ENCODE peak calls at places on chromosomes 1 and 21, in seven cellular contexts. L is mammary epithelial cell; N is CD4-positive, alpha-beta T cell; B is neural progenitor cell; O is body of pancreas; G is foreskin fibroblast; X is kidney epithelial cell. S is an unnamed sample.

GRCh38 chr1:203522237-203522636 is 28.3 kb downstream of the OPTC start:
- DNase-seq in L (no peak), N (no peak), B (peak), O (no peak), G (no peak), X (no peak), S (no peak)

GRCh38 chr1:227898502-227899140 is 49.1 kb downstream of the WNT9A start:
- DNase-seq in L (no peak), N (no peak), B (no peak), O (peak), G (no peak), X (no peak), S (no peak)

GRCh38 chr1:153795934-153796785 is 21.0 kb downstream of the SLC27A3 start:
- DNase-seq in L (no peak), N (no peak), B (no peak), O (peak), G (no peak), X (no peak), S (no peak)

GRCh38 chr1:202349263-202349928 is 897 bp downstream of the PPP1R12B start:
- DNase-seq in L (peak), N (no peak), B (no peak), O (no peak), G (peak), X (no peak), S (peak)

GRCh38 chr1:201536542-201536941 is 2.4 kb upstream of the NAV1 start:
- DNase-seq in L (peak), N (no peak), B (no peak), O (no peak), G (peak), X (no peak), S (peak)

GRCh38 chr1:41670558-41670957 is 186.1 kb upstream of the EDN2 start:
- DNase-seq in L (peak), N (no peak), B (no peak), O (no peak), G (peak), X (no peak), S (peak)

GRCh38 chr1:155776414-155776813 is 80.6 kb downstream of the GON4L start:
- DNase-seq in L (no peak), N (no peak), B (no peak), O (no peak), G (no peak), X (no peak), S (no peak)

GRCh38 chr1:42046772-42047552 is 106.2 kb upstream of the GUCA2B start:
- DNase-seq in L (no peak), N (no peak), B (no peak), O (peak), G (no peak), X (no peak), S (no peak)

GRCh38 chr1:6461538-6462411 is 4.2 kb downstream of the TNFRSF25 start:
- DNase-seq in L (no peak), N (no peak), B (no peak), O (no peak), G (no peak), X (no peak), S (no peak)

GRCh38 chr1:63773815-63774616 is at the start of gene ROR1:
- DNase-seq in L (peak), N (peak), B (peak), O (peak), G (peak), X (peak), S (peak)

GRCh38 chr1:23810818-23811420 is 10.4 kb upstream of the GALE start:
- DNase-seq in L (peak), N (peak), B (peak), O (peak), G (no peak), X (no peak), S (no peak)

GRCh38 chr1:8015809-8016165 is 10.3 kb downstream of the ERRFI1 start:
- DNase-seq in L (no peak), N (no peak), B (no peak), O (no peak), G (no peak), X (no peak), S (no peak)

GRCh38 chr1:53284224-53285020 is 43.4 kb downstream of the LRP8 start:
- DNase-seq in L (no peak), N (no peak), B (no peak), O (no peak), G (no peak), X (no peak), S (no peak)

GRCh38 chr1:29971703-29972102 is 735.4 kb downstream of the PTPRU start:
- DNase-seq in L (no peak), N (no peak), B (no peak), O (no peak), G (no peak), X (no peak), S (no peak)

GRCh38 chr1:118396824-118397530 is 211.9 kb upstream of the SPAG17 start:
- DNase-seq in L (no peak), N (no peak), B (no peak), O (peak), G (no peak), X (no peak), S (no peak)

GRCh38 chr1:162406811-162407210 is 5.1 kb downstream of the SH2D1B start:
- DNase-seq in L (no peak), N (no peak), B (no peak), O (no peak), G (peak), X (no peak), S (no peak)

GRCh38 chr1:3481836-3482589 is 27.5 kb downstream of the ARHGEF16 start:
- DNase-seq in L (peak), N (no peak), B (no peak), O (no peak), G (peak), X (no peak), S (peak)

GRCh38 chr1:170175477-170175876 is 29.7 kb downstream of the NTMT2 start:
- DNase-seq in L (no peak), N (no peak), B (no peak), O (no peak), G (no peak), X (no peak), S (no peak)

GRCh38 chr1:63663301-63663700 is 70.1 kb downstream of the PGM1 start:
- DNase-seq in L (peak), N (no peak), B (no peak), O (no peak), G (no peak), X (no peak), S (peak)

GRCh38 chr1:8302181-8302681 is 15.7 kb upstream of the SLC45A1 start:
- DNase-seq in L (no peak), N (no peak), B (peak), O (no peak), G (no peak), X (no peak), S (no peak)

GRCh38 chr1:166121010-166121409 is 45.8 kb downstream of the FAM78B start:
- DNase-seq in L (no peak), N (no peak), B (no peak), O (no peak), G (no peak), X (no peak), S (no peak)

GRCh38 chr1:147892216-147892615 is 10.4 kb upstream of the GJA8 start:
- DNase-seq in L (no peak), N (no peak), B (peak), O (no peak), G (no peak), X (no peak), S (no peak)

GRCh38 chr1:154014154-154014910 is 23.8 kb downstream of the RPS27 start:
- DNase-seq in L (peak), N (no peak), B (no peak), O (no peak), G (peak), X (no peak), S (peak)

GRCh38 chr1:83905315-83905907 is 93.5 kb downstream of the TTLL7 start:
- DNase-seq in L (no peak), N (no peak), B (peak), O (no peak), G (no peak), X (no peak), S (peak)

GRCh38 chr1:212979340-212980122 is 29.2 kb downstream of the VASH2 start:
- DNase-seq in L (no peak), N (no peak), B (no peak), O (no peak), G (no peak), X (no peak), S (no peak)

GRCh38 chr1:180028864-180029263 is 74.3 kb downstream of the CEP350 start:
- DNase-seq in L (no peak), N (no peak), B (no peak), O (no peak), G (no peak), X (no peak), S (no peak)

GRCh38 chr1:204513117-204513716 is 3.0 kb upstream of the MDM4 start:
- DNase-seq in L (no peak), N (peak), B (no peak), O (no peak), G (no peak), X (no peak), S (no peak)

GRCh38 chr1:60129916-60130315 is 56.3 kb upstream of the C1orf87 start:
- DNase-seq in L (no peak), N (no peak), B (no peak), O (no peak), G (peak), X (no peak), S (peak)
- TF ChIP-seq CTCF in L (no peak), N (no peak), B (peak), O (no peak), G (no peak), X (no peak), S (peak)

GRCh38 chr1:17978016-17978415 is 129.6 kb upstream of the IGSF21 start:
- DNase-seq in L (no peak), N (no peak), B (no peak), O (no peak), G (no peak), X (no peak), S (no peak)

GRCh38 chr1:17982197-17982596 is 125.4 kb upstream of the IGSF21 start:
- DNase-seq in L (no peak), N (no peak), B (no peak), O (no peak), G (no peak), X (no peak), S (no peak)

GRCh38 chr1:17973694-17974093 is 133.9 kb upstream of the IGSF21 start:
- DNase-seq in L (no peak), N (no peak), B (no peak), O (no peak), G (no peak), X (no peak), S (no peak)

GRCh38 chr1:17979815-17980214 is 127.8 kb upstream of the IGSF21 start:
- DNase-seq in L (no peak), N (no peak), B (no peak), O (no peak), G (no peak), X (no peak), S (no peak)

DNA sequence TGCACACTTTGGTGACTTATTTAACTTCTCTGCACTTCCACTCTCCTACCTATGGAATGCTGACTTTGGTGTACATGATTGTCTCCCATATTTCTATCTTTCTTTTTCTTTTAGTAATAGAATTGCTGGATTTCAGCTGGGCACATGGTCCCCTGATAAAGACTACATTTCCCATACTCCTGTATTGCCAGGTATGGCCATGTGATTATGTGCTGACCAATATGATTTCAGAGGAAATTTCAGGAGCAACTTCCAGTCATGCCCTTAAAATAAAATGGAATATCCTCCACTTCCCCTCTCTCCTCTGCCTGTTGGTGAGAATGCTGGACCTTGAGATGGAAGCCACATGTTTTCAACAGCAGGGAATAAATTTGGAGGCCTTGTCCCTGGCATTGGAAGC is 130.8 kb upstream of the IGSF21 start:
- DNase-seq in L (no peak), N (no peak), B (no peak), O (no peak), G (no peak), X (no peak), S (no peak)
- TF ChIP-seq CTCF in L (no peak), N (no peak), B (no peak), O (no peak), G (no peak), X (no peak), S (no peak)

GRCh38 chr1:101820080-101820479 is 176.6 kb downstream of the OLFM3 start:
- DNase-seq in L (peak), N (no peak), B (peak), O (no peak), G (no peak), X (no peak), S (peak)
- TF ChIP-seq CTCF in L (peak), N (no peak), B (peak), O (peak), G (no peak), X (peak), S (peak)

DNA sequence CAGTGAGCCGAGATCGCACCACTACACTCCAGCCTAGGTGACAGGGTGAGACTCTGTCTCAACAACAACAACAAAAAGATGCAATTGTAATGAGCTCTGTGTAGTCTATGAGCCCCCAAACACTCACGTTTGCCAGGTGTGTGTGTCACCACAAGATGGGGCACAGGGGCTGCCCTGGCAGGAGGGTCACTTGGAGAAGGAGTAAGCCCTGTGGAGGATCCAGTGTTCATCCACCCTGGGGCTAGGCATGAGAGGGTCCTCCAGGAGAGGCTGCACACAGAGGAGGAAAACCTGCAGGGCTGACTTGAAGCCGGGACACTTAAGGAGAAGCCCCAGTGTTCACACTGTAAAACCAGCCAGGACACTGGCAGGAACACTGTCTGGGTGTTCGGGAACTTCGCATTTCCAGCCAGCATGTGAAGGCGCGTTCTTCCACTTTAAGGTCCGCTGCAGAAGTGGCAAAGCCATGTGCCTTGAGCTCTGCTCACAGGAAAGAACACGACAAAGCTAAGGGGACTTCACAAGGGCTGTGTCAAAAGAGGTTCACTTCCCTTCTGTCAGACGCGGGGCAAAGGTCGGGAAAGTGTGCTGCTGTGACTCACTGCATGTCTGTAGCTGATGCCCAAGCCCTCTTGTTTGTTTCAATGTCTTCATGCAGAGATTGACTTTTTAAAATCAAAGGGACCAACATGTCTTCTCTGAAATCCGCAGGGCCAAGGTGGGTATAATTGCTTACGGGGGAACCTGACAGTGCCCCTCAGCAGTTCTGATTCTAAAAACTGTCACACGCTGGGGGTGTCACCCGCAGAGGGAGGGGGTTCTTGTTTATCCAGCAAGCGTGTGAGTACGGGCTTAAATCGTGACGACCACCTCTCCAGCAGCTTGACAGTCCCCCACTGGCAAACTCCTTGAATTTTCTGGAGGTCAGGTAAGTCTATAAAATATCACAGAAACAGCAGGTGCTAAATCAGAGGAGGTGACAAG is 102.8 kb downstream of the RIPK4 start:
- DNase-seq in L (no peak), N (no peak), B (peak), O (no peak), G (peak), X (no peak), S (no peak)
- TF ChIP-seq CTCF in L (no peak), N (no peak), B (peak), O (no peak), G (no peak), X (no peak), S (no peak)

DNA sequence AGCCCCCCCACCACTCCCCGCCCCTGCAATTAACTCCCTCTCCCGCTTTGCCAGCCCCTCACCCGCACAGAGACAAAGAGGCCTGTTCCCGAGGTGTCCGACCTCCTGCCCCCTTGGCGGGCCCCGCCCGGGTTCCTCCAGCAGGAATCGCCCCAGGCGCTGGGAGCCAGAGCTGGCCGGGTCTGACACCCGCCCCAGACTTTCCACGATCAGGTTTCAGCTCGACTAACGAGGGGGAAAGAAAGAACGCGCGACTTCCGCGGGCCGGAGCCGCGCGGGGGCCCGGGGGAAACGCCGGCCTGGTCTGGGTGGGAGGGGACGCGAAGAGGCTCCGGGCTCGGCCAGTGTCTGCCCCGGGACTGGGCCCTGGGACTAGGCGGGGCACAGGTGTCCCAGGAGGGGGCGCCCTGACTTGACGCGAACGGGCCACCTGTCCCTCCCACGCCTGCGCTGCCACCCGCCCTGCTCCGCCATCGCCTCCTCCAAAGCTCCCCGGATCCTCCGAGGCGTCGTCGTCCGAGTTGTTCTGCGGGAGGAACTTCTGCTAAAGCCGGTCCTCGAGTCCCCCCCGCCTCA is 36.3 kb upstream of the HHAT start:
- DNase-seq in L (peak), N (peak), B (peak), O (peak), G (no peak), X (no peak), S (peak)
- TF ChIP-seq CTCF in L (peak), N (no peak), B (peak), O (peak), G (peak), X (peak), S (peak)

DNA sequence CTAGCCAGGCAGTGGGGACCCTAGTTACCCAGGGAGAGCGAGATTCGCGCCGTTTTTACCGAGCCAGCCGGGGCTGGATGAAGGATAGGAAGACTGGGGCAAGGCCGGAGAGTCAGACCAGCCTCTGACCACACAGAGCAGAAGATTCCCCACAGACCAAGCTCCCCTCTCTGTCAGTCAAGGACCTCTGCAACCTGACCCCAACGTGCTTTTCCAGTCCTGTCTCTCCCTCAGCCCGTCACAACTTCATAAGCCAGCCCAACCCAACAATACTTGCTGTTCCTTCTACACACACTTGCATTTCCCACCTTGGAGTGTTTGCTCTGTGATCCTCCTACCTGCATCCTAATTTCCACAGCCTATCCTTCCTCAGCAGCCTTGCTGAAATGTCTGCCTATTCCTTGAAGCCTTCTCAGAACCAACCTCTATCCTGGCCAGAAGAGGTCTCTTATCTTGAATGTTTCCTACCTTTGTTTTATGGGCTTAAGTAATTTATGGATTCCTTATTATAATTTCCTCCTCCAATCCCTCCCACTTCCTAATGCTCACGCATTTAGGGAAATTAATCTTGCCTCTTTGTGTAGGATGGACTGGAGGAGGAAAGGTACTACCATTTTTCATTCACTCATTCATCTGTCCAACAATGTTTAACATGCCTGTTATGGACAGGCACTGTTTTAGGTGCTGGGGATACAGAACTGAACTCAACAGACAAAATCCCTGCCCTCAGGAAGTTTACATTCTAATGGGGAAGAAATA is at the start of gene GSTM3:
- DNase-seq in L (no peak), N (no peak), B (no peak), O (no peak), G (no peak), X (no peak), S (no peak)
- TF ChIP-seq CTCF in L (no peak), N (no peak), B (no peak), O (no peak), G (no peak), X (no peak), S (no peak)